ENCODE peak calls at places on chromosomes 3 and 15, in eight cellular contexts. G is K562, B is transverse colon, H is HepG2, R is stomach, T is sigmoid colon, V is SK-N-SH, W is suprapubic skin. A is an unnamed sample.

GRCh38 chr3:65946438-65946837 is 92.3 kb downstream of the MAGI1 start:
- DNase-seq in G (no peak), B (no peak), H (no peak), R (no peak), T (no peak), V (no peak), W (no peak), A (no peak)

GRCh38 chr3:179788996-179789395 is 136.2 kb downstream of the USP13 start:
- DNase-seq in G (no peak), B (no peak), H (no peak), R (no peak), T (no peak), V (no peak), W (no peak), A (peak)

GRCh38 chr15:43253431-43254403 is 13.0 kb downstream of the TGM5 start:
- DNase-seq in G (no peak), B (peak), H (no peak), R (peak), T (no peak), V (no peak), W (no peak), A (no peak)

GRCh38 chr15:62404194-62404985 is 239.3 kb upstream of the C2CD4B start:
- DNase-seq in G (no peak), B (no peak), H (no peak), R (no peak), T (no peak), V (no peak), W (no peak), A (no peak)

GRCh38 chr3:44862221-44862637 is 517 bp downstream of the TMEM42 start:
- DNase-seq in G (no peak), B (no peak), H (peak), R (no peak), T (no peak), V (no peak), W (no peak), A (no peak)

GRCh38 chr15:45150481-45150880 is 20.7 kb downstream of the DUOX1 start:
- DNase-seq in G (no peak), B (no peak), H (no peak), R (no peak), T (no peak), V (no peak), W (no peak), A (no peak)

GRCh38 chr3:171417813-171418212 is 42.4 kb downstream of the TNIK start:
- DNase-seq in G (no peak), B (peak), H (peak), R (no peak), T (peak), V (no peak), W (no peak), A (no peak)

GRCh38 chr3:52406231-52406661 is 38.7 kb downstream of the SEMA3G start:
- DNase-seq in G (no peak), B (peak), H (no peak), R (peak), T (peak), V (no peak), W (peak), A (no peak)

GRCh38 chr15:74603789-74604705 is 11.6 kb upstream of the CLK3 start:
- DNase-seq in G (no peak), B (no peak), H (no peak), R (no peak), T (no peak), V (no peak), W (no peak), A (no peak)
- H3K27ac ChIP-seq in G (no peak), B (no peak), H (no peak), R (no peak), T (no peak), V (no peak), W (no peak), A (no peak)

GRCh38 chr15:57436166-57436565 is 59.9 kb downstream of the CGNL1 start:
- DNase-seq in G (no peak), B (no peak), H (no peak), R (no peak), T (no peak), V (no peak), W (no peak), A (no peak)
- TF ChIP-seq EP300 in G (no peak), B (no peak), H (no peak), R (no peak), T (no peak), V (no peak), W (no peak), A (no peak)

GRCh38 chr3:64239841-64240240 is 14.6 kb upstream of the PRICKLE2 start:
- DNase-seq in G (no peak), B (no peak), H (no peak), R (no peak), T (no peak), V (no peak), W (no peak), A (no peak)

GRCh38 chr3:64240445-64240844 is 15.2 kb upstream of the PRICKLE2 start:
- DNase-seq in G (no peak), B (no peak), H (no peak), R (no peak), T (no peak), V (no peak), W (no peak), A (no peak)

GRCh38 chr3:64240959-64241358 is 15.7 kb upstream of the PRICKLE2 start:
- DNase-seq in G (no peak), B (no peak), H (no peak), R (no peak), T (no peak), V (no peak), W (no peak), A (no peak)

GRCh38 chr3:64237083-64237482 is 11.8 kb upstream of the PRICKLE2 start:
- DNase-seq in G (no peak), B (no peak), H (no peak), R (no peak), T (no peak), V (no peak), W (no peak), A (no peak)

DNA sequence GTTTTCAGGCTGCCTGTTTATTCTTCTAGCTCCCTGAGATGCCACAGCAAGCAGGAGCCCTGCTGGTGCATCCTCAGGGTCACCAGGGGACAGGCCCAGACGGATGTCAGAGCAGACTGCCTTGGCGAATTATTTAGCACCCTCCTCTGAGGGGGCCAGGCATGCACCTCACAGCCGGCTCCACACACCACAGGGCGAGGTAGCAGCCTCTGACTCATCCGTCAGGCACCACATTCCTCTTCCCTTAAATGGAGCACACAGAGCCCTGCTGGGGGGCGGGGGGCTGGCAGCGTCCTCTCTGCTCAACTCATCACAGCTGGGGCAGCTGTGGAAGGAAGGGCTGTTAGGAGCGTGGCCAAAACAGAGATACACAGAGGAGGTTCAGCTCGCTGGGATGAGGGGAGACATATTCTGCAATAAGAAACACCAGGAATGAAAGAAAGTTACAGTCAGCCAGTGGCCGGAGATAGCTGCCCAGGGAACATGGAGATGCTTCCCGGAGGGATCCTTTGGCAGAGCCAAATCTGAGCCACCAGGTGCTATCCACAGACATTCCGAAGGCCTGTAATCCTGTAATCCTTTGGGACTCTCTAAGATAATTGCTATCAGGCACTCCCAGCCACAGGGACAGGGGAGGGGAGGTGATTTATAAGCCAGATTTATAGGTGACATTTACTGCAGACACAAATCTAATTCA is 13.9 kb upstream of the PRICKLE2 start:
- DNase-seq in G (no peak), B (peak), H (peak), R (peak), T (peak), V (peak), W (no peak), A (peak)
- TF ChIP-seq POLR2AphosphoS5 in G (no peak), B (peak), H (no peak), R (peak), T (peak), V (no peak), W (no peak), A (peak)

GRCh38 chr3:50186096-50186495 is 5.3 kb upstream of the GNAT1 start:
- DNase-seq in G (no peak), B (no peak), H (no peak), R (no peak), T (no peak), V (no peak), W (no peak), A (no peak)

GRCh38 chr3:50187750-50188149 is 3.7 kb upstream of the GNAT1 start:
- DNase-seq in G (no peak), B (no peak), H (no peak), R (no peak), T (no peak), V (no peak), W (no peak), A (no peak)

GRCh38 chr3:50183755-50184154 is 7.7 kb upstream of the GNAT1 start:
- DNase-seq in G (no peak), B (no peak), H (no peak), R (no peak), T (no peak), V (no peak), W (no peak), A (no peak)

GRCh38 chr3:50184242-50184978 is 7.0 kb upstream of the GNAT1 start:
- DNase-seq in G (no peak), B (no peak), H (no peak), R (peak), T (no peak), V (no peak), W (no peak), A (no peak)

DNA sequence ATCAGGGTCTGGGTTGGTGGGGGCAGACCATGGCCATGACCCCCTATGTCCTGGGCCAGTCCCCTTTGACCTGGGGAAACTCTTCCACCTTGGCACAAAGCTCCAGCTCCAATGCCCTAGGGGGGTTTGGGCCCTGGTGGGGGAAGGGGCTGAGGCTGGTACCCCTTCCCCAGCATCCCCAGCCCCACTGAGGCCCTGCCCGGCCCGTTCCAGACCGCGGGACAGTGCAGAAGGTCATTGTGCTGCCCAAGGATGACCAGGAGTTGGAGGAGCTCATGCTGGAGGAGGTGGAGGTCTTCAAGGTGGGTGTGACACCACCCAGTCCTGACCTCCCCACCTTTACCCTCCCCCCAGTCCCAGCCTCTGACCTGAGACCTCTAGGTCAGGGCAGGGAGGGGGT is 6.2 kb upstream of the GNAT1 start:
- DNase-seq in G (no peak), B (no peak), H (no peak), R (no peak), T (no peak), V (no peak), W (no peak), A (no peak)
- H3K27ac ChIP-seq in G (no peak), B (no peak), H (no peak), R (no peak), T (no peak), V (no peak), W (no peak), A (no peak)

DNA sequence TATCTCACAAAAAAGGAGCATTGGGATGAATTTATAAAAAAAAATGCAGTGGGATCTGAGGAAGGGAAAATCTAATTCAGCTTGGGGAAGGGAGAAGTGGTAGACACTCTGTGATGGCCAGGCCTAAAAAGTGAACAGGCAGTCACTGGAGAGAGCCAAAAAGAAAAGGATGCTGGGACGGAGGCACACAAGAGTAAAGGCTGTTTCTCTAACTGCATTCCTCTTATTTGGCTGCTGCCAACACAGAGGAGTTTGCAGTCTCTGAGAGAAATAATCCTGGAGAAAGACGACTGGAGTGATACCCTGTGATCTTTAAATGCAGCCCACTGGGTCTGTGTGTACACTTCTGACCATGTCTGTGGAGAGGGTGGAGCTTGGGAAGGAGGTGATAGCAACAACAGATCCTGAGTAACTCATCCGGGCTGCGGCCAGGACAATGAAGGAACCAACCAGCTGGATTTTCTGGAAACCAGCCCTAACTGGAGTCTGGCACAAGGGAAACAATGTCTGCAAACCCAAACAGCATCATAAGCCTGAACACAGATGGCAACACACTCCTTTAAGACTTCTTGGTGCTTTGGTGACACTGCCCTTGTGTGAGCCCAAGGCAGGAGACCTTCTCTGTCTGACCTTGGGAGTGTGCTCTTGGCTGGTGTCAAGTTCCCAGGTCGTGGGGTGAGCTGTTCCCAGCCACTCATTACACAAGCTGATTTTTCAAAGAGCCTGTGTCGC is 8.1 kb downstream of the FYCO1 start:
- DNase-seq in G (no peak), B (no peak), H (peak), R (no peak), T (peak), V (no peak), W (no peak), A (peak)
- TF ChIP-seq EP300 in G (no peak), B (no peak), H (no peak), R (no peak), T (no peak), V (no peak), W (no peak), A (no peak)

GRCh38 chr3:106423321-106424225 is 554.8 kb upstream of the CBLB start:
- DNase-seq in G (no peak), B (no peak), H (no peak), R (no peak), T (no peak), V (no peak), W (no peak), A (no peak)
- TF ChIP-seq POLR2AphosphoS5 in G (no peak), B (no peak), H (no peak), R (no peak), T (no peak), V (no peak), W (no peak), A (no peak)

A was measured in esophagus muscularis mucosa.